ENCODE peak calls at places on chromosomes 2 and 18, in four cellular contexts. O, E, I and T are unnamed samples.

GRCh38 chr18:61869631-61870030 is 23.2 kb downstream of the RNF152 start:
- DNase-seq in O (no peak), E (no peak), I (no peak), T (no peak)

GRCh38 chr2:130760754-130761751 is 5.7 kb downstream of the AMER3 start:
- DNase-seq in O (no peak), E (no peak), I (no peak), T (no peak)

GRCh38 chr2:205474746-205475145 is 207.6 kb upstream of the NRP2 start:
- DNase-seq in O (no peak), E (no peak), I (no peak), T (no peak)

GRCh38 chr2:128365217-128365905 is 46.7 kb upstream of the HS6ST1 start:
- DNase-seq in O (no peak), E (peak; percentile 0), I (no peak), T (no peak)

GRCh38 chr18:78612318-78612717 is 367.3 kb upstream of the SALL3 start:
- DNase-seq in O (no peak), E (no peak), I (no peak), T (no peak)

GRCh38 chr2:127705281-127706065 is 4.2 kb downstream of the SFT2D3 start:
- DNase-seq in O (no peak), E (no peak), I (no peak), T (no peak)

GRCh38 chr2:33022395-33022985 is 75.7 kb downstream of the LTBP1 start:
- DNase-seq in O (no peak), E (no peak), I (no peak), T (no peak)

GRCh38 chr2:66867038-66867380 is 432.1 kb downstream of the MEIS1 start:
- DNase-seq in O (no peak), E (no peak), I (no peak), T (no peak)

GRCh38 chr18:57753063-57753462 is 50.1 kb downstream of the ATP8B1 start:
- DNase-seq in O (no peak), E (no peak), I (no peak), T (no peak)

GRCh38 chr2:85326406-85326945 is 1.3 kb downstream of the TGOLN2 start:
- DNase-seq in O (peak; percentile 17), E (no peak), I (no peak), T (peak; percentile 52)

GRCh38 chr2:64551851-64552250 is 27.7 kb downstream of the AFTPH start:
- DNase-seq in O (no peak), E (no peak), I (no peak), T (no peak)

GRCh38 chr2:11482473-11483031 is 16.6 kb upstream of the E2F6 start:
- DNase-seq in O (peak; percentile 43), E (peak; percentile 82), I (no peak), T (no peak)

GRCh38 chr18:24427484-24427883 is 1.0 kb downstream of the IMPACT start:
- DNase-seq in O (peak; percentile 17), E (no peak), I (no peak), T (no peak)

GRCh38 chr2:201403904-201404303 is 46.8 kb upstream of the FLACC1 start:
- DNase-seq in O (no peak), E (no peak), I (no peak), T (no peak)

GRCh38 chr2:6506311-6507258 is 359.1 kb downstream of the CMPK2 start:
- DNase-seq in O (no peak), E (no peak), I (no peak), T (no peak)

GRCh38 chr2:134460583-134460998 is 206.7 kb downstream of the MGAT5 start:
- DNase-seq in O (peak; percentile 70), E (peak; percentile 82), I (peak; percentile 35), T (peak; percentile 76)

GRCh38 chr2:140604096-140604495 is 1526.7 kb downstream of the LRP1B start:
- DNase-seq in O (no peak), E (no peak), I (no peak), T (no peak)

GRCh38 chr2:241191101-241191500 is 2.6 kb downstream of the ANO7 start:
- DNase-seq in O (no peak), E (no peak), I (peak; percentile 30), T (no peak)

GRCh38 chr2:231685349-231686191 is 22.8 kb upstream of the PTMA start:
- DNase-seq in O (no peak), E (peak; percentile 57), I (no peak), T (peak; percentile 61)

GRCh38 chr2:172549131-172549530 is 6.8 kb upstream of the PDK1 start:
- DNase-seq in O (no peak), E (no peak), I (no peak), T (no peak)

GRCh38 chr2:64807417-64807816 is 153.7 kb upstream of the SERTAD2 start:
- DNase-seq in O (no peak), E (no peak), I (peak; percentile 19), T (no peak)

GRCh38 chr2:163341426-163341825 is 394.4 kb downstream of the FIGN start:
- DNase-seq in O (no peak), E (no peak), I (no peak), T (no peak)

GRCh38 chr2:232981356-232981755 is 31.7 kb downstream of the NGEF start:
- DNase-seq in O (no peak), E (no peak), I (no peak), T (no peak)

GRCh38 chr2:235963853-235964577 is 204.2 kb downstream of the GBX2 start:
- DNase-seq in O (no peak), E (no peak), I (no peak), T (no peak)

GRCh38 chr18:29164020-29164706 is 987.2 kb upstream of the CDH2 start:
- DNase-seq in O (no peak), E (no peak), I (no peak), T (peak; percentile 3)

GRCh38 chr2:167293172-167293781 is 405.0 kb downstream of the XIRP2 start:
- DNase-seq in O (peak; percentile 35), E (no peak), I (no peak), T (no peak)
- TF ChIP-seq ELF4 in O (no peak), E (no peak), I (no peak), T (no peak)

DNA sequence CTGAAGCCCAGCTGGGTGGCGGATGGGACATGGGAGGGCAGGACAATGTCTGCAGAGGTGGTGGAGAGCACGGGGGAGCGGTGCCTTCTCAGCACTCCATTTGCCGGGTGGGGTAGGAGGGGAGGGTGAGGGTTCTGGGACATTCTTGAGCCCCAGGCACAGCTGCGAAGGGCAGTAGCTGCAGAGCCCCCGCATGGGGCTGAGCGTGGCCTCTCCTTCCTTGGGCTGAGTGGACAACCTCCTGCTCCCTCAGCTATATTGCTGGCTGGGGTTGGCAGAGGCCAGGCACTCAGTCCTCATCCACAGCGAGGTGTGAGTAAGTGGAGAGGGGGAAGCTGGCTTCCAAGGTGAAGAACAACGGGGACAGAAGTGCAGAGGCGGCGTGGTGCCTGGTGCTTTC is 50.1 kb downstream of the RHOB start:
- DNase-seq in O (no peak), E (no peak), I (no peak), T (no peak)
- TF ChIP-seq ELF4 in O (no peak), E (no peak), I (no peak), T (no peak)

GRCh38 chr18:70331456-70332097 is 42.7 kb downstream of the SOCS6 start:
- DNase-seq in O (no peak), E (no peak), I (no peak), T (peak; percentile 51)

GRCh38 chr18:70328169-70328568 is 39.3 kb downstream of the SOCS6 start:
- DNase-seq in O (no peak), E (no peak), I (no peak), T (no peak)

GRCh38 chr18:70326255-70326654 is 37.4 kb downstream of the SOCS6 start:
- DNase-seq in O (no peak), E (no peak), I (no peak), T (no peak)

GRCh38 chr18:70330887-70331286 is 42.0 kb downstream of the SOCS6 start:
- DNase-seq in O (no peak), E (no peak), I (no peak), T (no peak)

DNA sequence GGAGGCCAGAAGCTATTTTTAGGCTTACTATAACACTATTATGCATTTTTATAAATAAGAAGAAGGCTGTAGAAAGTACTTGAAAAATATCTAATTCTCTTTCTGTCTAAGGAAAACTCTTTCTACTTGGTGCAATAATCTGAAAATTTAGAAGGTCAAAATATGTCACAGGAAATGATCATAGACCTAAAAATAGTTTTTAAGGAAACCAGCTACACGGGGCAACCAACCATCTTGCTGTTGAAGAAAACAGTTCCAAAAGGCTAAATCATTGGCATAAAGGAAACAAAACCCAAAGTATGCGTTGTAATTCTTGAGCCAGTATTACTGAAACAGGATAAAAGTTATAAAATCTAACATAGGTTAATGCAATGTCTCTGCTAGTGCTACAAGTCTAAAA is 40.2 kb downstream of the SOCS6 start:
- DNase-seq in O (no peak), E (no peak), I (no peak), T (no peak)
- TF ChIP-seq ELF4 in O (no peak), E (no peak), I (no peak), T (no peak)

GRCh38 chr18:59202258-59202820 is 17.6 kb upstream of the GRP start:
- DNase-seq in O (no peak), E (no peak), I (no peak), T (no peak)
- TF ChIP-seq ELF4 in O (no peak), E (no peak), I (no peak), T (no peak)

GRCh38 chr18:34001376-34001775 is 223.3 kb downstream of the NOL4 start:
- DNase-seq in O (no peak), E (no peak), I (no peak), T (no peak)

GRCh38 chr18:34002130-34002529 is 222.6 kb downstream of the NOL4 start:
- DNase-seq in O (no peak), E (no peak), I (no peak), T (no peak)

DNA sequence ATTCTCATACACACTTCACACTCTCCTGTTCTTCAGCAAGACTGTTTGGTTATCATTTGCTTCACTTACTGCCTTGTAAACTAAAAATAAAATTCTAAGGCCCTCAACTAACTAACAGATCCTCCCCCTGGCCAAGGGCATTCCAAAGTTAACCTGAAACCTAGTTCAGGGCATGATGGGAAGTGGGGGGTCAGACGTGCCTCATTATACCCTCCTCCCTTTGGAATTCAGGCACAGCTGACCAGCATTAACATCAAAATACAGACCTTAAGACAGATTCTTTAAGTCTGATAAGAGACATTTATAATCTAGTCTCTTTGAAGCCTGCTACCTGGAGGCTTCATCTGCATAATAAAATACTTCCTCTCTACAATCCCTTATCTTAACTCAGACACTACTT is 221.0 kb downstream of the NOL4 start:
- DNase-seq in O (no peak), E (peak; percentile 16), I (no peak), T (no peak)
- TF ChIP-seq ELF4 in O (no peak), E (no peak), I (no peak), T (no peak)

GRCh38 chr2:145677371-145677770 is 1157.5 kb upstream of the ZEB2 start:
- DNase-seq in O (no peak), E (no peak), I (no peak), T (no peak)
- TF ChIP-seq ELF4 in O (no peak), E (no peak), I (no peak), T (no peak)

GRCh38 chr18:48442761-48443160 is 33.6 kb upstream of the ZBTB7C start:
- DNase-seq in O (no peak), E (no peak), I (no peak), T (no peak)
- TF ChIP-seq ELF4 in O (no peak), E (no peak), I (no peak), T (no peak)

DNA sequence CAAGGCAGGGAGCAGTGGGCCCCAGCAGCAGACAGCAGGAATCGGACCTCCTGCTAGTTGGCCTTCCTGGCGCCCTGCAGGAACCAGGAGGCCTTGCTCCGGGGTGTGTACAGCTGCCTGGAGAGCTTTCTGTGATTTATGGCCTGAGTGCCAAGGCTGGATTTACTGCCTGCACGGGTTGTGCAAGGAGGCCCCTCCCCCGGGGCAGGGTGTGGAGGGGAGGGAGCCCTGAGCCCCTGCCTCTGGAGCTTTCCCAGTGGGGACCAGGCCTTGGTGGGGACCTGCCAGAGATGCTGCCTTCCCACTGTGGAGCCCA is 7.2 kb upstream of the RALB start:
- DNase-seq in O (peak; percentile 71), E (no peak), I (no peak), T (peak; percentile 24)
- TF ChIP-seq ELF4 in O (no peak), E (no peak), I (no peak), T (no peak)